ENCODE peak calls at places on chromosome 7, in five cellular contexts. P is psoas muscle, T is uterus, R is Calu3, K is right cardiac atrium. U is an unnamed sample.

GRCh38 chr7:135179321-135179925 is 8.9 kb upstream of the CYREN start:
- DNase-seq in P (no peak), T (no peak), R (no peak), K (no peak), U (no peak)

GRCh38 chr7:149284343-149284742 is 22.3 kb downstream of the ZNF783 start:
- DNase-seq in P (no peak), T (no peak), R (no peak), K (no peak), U (no peak)

GRCh38 chr7:120987683-120988590 is 574 bp upstream of the CPED1 start:
- DNase-seq in P (peak; percentile 90), T (peak; percentile 94), R (peak; percentile 89), K (peak; percentile 94), U (peak; percentile 39)

GRCh38 chr7:50226669-50227068 is 77.8 kb upstream of the IKZF1 start:
- DNase-seq in P (no peak), T (no peak), R (no peak), K (no peak), U (no peak)

GRCh38 chr7:40709077-40709964 is 574.5 kb downstream of the SUGCT start:
- DNase-seq in P (no peak), T (no peak), R (no peak), K (no peak), U (no peak)

GRCh38 chr7:106462365-106462859 is 177.6 kb upstream of the NAMPT start:
- DNase-seq in P (no peak), T (no peak), R (peak; percentile 50), K (no peak), U (no peak)

GRCh38 chr7:100048680-100049079 is 894 bp upstream of the ZSCAN21 start:
- DNase-seq in P (no peak), T (no peak), R (no peak), K (no peak), U (no peak)

GRCh38 chr7:74001150-74001494 is 26.9 kb upstream of the ELN start:
- DNase-seq in P (no peak), T (no peak), R (no peak), K (peak; percentile 37), U (no peak)

GRCh38 chr7:38425509-38425908 is 152.1 kb upstream of the TARP start:
- DNase-seq in P (no peak), T (no peak), R (no peak), K (no peak), U (no peak)